ENCODE peak calls at places on chromosomes 2 and 18, in eight cellular contexts. V is H1, T is IMR-90, C is A549, H is SK-N-SH, I is K562, M is GM12878, E is HepG2. D is an unnamed sample.
A peak's percentile ranks its signal among the peaks of the same experiment; 100 is the strongest.

GRCh38 chr2:54558976-54559410 is 102.9 kb downstream of the SPTBN1 start:
- DNase-seq in V (no peak), T (no peak), C (no peak), H (peak; percentile 53), I (peak; percentile 39), M (no peak), E (no peak), D (no peak)

GRCh38 chr2:133756833-133757232 is 188.6 kb upstream of the NCKAP5 start:
- DNase-seq in V (no peak), T (no peak), C (no peak), H (no peak), I (no peak), M (no peak), E (no peak), D (no peak)

GRCh38 chr2:129828829-129829228 is 150.6 kb upstream of the RAB6C start:
- DNase-seq in V (no peak), T (no peak), C (no peak), H (no peak), I (no peak), M (no peak), E (no peak), D (no peak)

GRCh38 chr2:72605836-72606442 is 219.9 kb downstream of the EXOC6B start:
- DNase-seq in V (no peak), T (peak; percentile 39), C (peak; percentile 24), H (peak; percentile 16), I (peak; percentile 24), M (no peak), E (peak; percentile 17), D (no peak)

GRCh38 chr2:23206652-23207051 is 178.3 kb upstream of the KLHL29 start:
- DNase-seq in V (no peak), T (no peak), C (no peak), H (no peak), I (no peak), M (no peak), E (no peak), D (no peak)

GRCh38 chr2:110101911-110102774 is 13.5 kb downstream of the MALL start:
- DNase-seq in V (peak; percentile 26), T (peak; percentile 17), C (peak; percentile 82), H (peak; percentile 34), I (no peak), M (no peak), E (no peak), D (no peak)

GRCh38 chr2:152447897-152448296 is 112.9 kb downstream of the FMNL2 start:
- DNase-seq in V (no peak), T (no peak), C (no peak), H (no peak), I (no peak), M (no peak), E (no peak), D (no peak)

GRCh38 chr2:95296036-95296435 is 1.1 kb upstream of the KCNIP3 start:
- DNase-seq in V (no peak), T (no peak), C (no peak), H (no peak), I (no peak), M (no peak), E (no peak), D (no peak)

GRCh38 chr2:40240067-40240466 is 211.8 kb downstream of the SLC8A1 start:
- DNase-seq in V (no peak), T (peak; percentile 96), C (no peak), H (no peak), I (no peak), M (no peak), E (no peak), D (no peak)

GRCh38 chr18:48765053-48765452 is 185.7 kb downstream of the SMAD7 start:
- DNase-seq in V (no peak), T (no peak), C (no peak), H (no peak), I (no peak), M (no peak), E (no peak), D (no peak)
- TF ChIP-seq RAD21 in V (no peak), T (no peak), C (no peak), H (no peak), I (no peak), M (no peak), E (no peak), D (no peak)

DNA sequence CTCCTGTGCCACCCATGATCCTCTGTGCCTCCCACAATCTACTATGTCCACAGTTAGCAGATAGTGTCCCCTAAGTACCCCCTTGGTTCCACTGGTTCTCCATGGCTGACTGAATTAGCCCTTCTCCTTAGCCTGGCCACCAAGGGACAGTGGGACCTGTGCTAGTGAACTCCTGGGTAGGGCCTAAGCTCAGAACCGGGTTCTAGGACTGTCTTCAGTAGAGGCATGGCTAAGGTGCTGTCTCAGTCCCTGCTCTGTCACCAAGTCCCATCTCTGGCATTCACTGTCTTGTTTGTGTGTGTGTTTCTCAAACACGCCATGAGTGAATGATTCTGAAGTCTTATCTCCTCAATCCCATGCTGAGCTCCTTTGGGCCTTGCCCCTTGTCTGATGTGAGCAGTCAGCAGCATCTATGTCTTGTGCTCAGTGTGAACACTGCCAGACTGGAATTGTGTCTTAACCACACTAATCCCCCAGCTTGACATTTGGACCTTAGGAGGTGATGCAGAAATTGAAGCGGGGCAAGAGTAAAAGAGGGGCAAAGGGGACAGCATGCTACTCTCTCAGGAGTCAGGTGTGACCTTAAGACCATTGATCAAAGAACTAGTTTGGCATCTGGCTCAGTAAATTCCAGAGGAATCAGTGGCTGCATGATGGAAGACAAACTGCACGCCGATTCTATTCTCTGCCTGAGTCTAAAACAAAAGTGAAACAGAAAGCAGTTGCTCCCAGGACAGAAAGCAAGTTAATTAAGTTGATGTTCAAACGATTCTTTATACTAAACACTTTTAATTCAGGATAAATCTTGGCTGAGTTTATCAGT is 190.5 kb downstream of the ALPK2 start:
- DNase-seq in V (no peak), T (peak; percentile 41), C (no peak), H (no peak), I (no peak), M (no peak), E (no peak), D (no peak)
- TF ChIP-seq RAD21 in V (no peak), T (no peak), C (no peak), H (no peak), I (no peak), M (no peak), E (no peak), D (no peak)

GRCh38 chr2:29162204-29162928 is 47.2 kb downstream of the CLIP4 start:
- DNase-seq in V (no peak), T (no peak), C (no peak), H (no peak), I (no peak), M (no peak), E (no peak), D (no peak)

GRCh38 chr2:29164101-29164846 is 49.1 kb downstream of the CLIP4 start:
- DNase-seq in V (no peak), T (no peak), C (no peak), H (peak; percentile 31), I (no peak), M (no peak), E (no peak), D (no peak)

GRCh38 chr2:29166237-29166630 is 51.0 kb downstream of the CLIP4 start:
- DNase-seq in V (no peak), T (peak; percentile 15), C (no peak), H (no peak), I (no peak), M (no peak), E (no peak), D (no peak)

GRCh38 chr2:29166640-29167039 is 51.4 kb downstream of the CLIP4 start:
- DNase-seq in V (no peak), T (no peak), C (no peak), H (no peak), I (no peak), M (no peak), E (no peak), D (no peak)

GRCh38 chr2:29165362-29166236 is 50.4 kb downstream of the CLIP4 start:
- DNase-seq in V (no peak), T (peak; percentile 93), C (peak; percentile 66), H (no peak), I (no peak), M (no peak), E (peak; percentile 84), D (no peak)
- TF ChIP-seq RAD21 in V (no peak), T (no peak), C (no peak), H (no peak), I (no peak), M (no peak), E (no peak), D (no peak)

DNA sequence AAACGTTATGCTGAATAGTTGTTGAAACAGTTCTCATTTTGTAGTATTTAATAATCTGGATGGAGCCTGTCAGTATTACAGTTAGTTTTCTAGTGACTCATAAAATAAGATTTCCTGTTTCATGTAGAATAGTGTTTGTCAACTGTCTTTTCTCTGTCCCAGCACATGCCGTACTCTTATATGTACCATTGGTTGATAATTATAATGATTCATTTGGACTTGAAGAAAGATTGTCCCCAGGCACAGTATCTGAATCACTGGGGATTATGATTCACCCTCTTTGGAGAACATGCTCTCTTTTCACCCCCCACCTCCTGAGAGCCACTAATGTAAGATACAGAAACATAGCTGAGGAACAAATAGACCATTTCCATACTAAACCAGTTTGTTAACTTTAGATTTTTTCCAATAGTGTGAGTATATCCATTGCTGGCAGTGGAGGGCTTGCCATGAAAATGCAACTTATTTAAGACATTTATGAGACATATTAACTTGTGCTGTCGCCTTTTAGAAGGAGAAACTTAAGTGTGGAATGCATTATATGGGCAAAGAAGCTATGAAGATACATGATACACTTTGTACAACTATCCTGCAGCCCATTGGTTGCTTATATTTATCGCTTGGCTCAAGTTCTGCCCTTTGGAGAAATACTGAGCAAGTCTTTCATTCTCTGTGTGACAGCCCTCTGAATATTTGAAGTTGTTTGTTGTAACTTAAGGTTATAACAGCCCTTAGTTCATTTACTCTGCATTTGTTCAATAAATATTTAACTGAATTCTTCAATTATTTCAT is 12.4 kb downstream of the COPS8 start:
- DNase-seq in V (no peak), T (peak; percentile 95), C (peak; percentile 42), H (no peak), I (no peak), M (no peak), E (no peak), D (no peak)
- TF ChIP-seq RAD21 in V (no peak), T (no peak), C (no peak), H (no peak), I (no peak), M (no peak), E (no peak), D (no peak)

D was measured in HCT116.